ENCODE peak calls at places on chromosome 7, in five cellular contexts. R, A, E, Y and Z are unnamed samples.

GRCh38 chr7:32602470-32602869 is 107.2 kb downstream of the AVL9 start:
- DNase-seq in R (no peak), A (no peak), E (no peak), Y (no peak), Z (no peak)

GRCh38 chr7:158973440-158973839 is 117.1 kb downstream of the DYNC2I1 start:
- DNase-seq in R (peak), A (no peak), E (no peak), Y (no peak), Z (peak)

GRCh38 chr7:39609462-39610149 is 13.8 kb upstream of the RALA start:
- DNase-seq in R (no peak), A (no peak), E (peak), Y (no peak), Z (no peak)

GRCh38 chr7:73683916-73684693 is 708 bp downstream of the BUD23 start:
- DNase-seq in R (no peak), A (no peak), E (no peak), Y (no peak), Z (no peak)

GRCh38 chr7:29806131-29806792 is at the start of gene WIPF3:
- DNase-seq in R (peak), A (no peak), E (peak), Y (no peak), Z (peak)

GRCh38 chr7:50304158-50304910 is at the start of gene IKZF1:
- DNase-seq in R (peak), A (no peak), E (peak), Y (peak), Z (no peak)

GRCh38 chr7:100428967-100429636 is 529 bp upstream of the MEPCE start:
- DNase-seq in R (peak), A (peak), E (peak), Y (peak), Z (peak)

GRCh38 chr7:26167293-26167934 is 15.4 kb downstream of the NFE2L3 start:
- DNase-seq in R (no peak), A (no peak), E (no peak), Y (no peak), Z (no peak)

GRCh38 chr7:150439926-150440325 is 10.5 kb upstream of the GIMAP8 start:
- DNase-seq in R (no peak), A (no peak), E (no peak), Y (no peak), Z (no peak)

GRCh38 chr7:5266148-5267028 is 16.4 kb upstream of the SLC29A4 start:
- DNase-seq in R (no peak), A (no peak), E (no peak), Y (no peak), Z (no peak)

GRCh38 chr7:54864718-54865117 is 105.7 kb upstream of the SEC61G start:
- DNase-seq in R (no peak), A (no peak), E (no peak), Y (no peak), Z (no peak)

GRCh38 chr7:104231054-104232046 is 23.5 kb upstream of the ORC5 start:
- DNase-seq in R (peak), A (peak), E (peak), Y (no peak), Z (peak)

GRCh38 chr7:66757939-66758338 is 17.4 kb downstream of the RABGEF1 start:
- DNase-seq in R (no peak), A (no peak), E (no peak), Y (no peak), Z (no peak)

GRCh38 chr7:39754326-39755120 is 131.2 kb downstream of the RALA start:
- DNase-seq in R (no peak), A (no peak), E (no peak), Y (no peak), Z (no peak)

GRCh38 chr7:18262054-18262453 is 233.5 kb upstream of the HDAC9 start:
- DNase-seq in R (no peak), A (no peak), E (no peak), Y (no peak), Z (peak)

GRCh38 chr7:97971120-97971989 is 18.6 kb downstream of the OCM2 start:
- DNase-seq in R (no peak), A (no peak), E (peak), Y (no peak), Z (no peak)

GRCh38 chr7:82506208-82506607 is 62.6 kb upstream of the CACNA2D1 start:
- DNase-seq in R (no peak), A (no peak), E (no peak), Y (no peak), Z (no peak)

GRCh38 chr7:46996972-46997371 is 584.9 kb downstream of the TNS3 start:
- DNase-seq in R (no peak), A (no peak), E (no peak), Y (no peak), Z (no peak)

GRCh38 chr7:112996472-112996871 is 90.2 kb downstream of the GPR85 start:
- DNase-seq in R (no peak), A (no peak), E (no peak), Y (no peak), Z (no peak)

GRCh38 chr7:142932386-142933091 is 1.0 kb downstream of the TRPV5 start:
- DNase-seq in R (no peak), A (no peak), E (no peak), Y (no peak), Z (no peak)

GRCh38 chr7:74355091-74355490 is 65.9 kb downstream of the CLIP2 start:
- DNase-seq in R (peak), A (peak), E (no peak), Y (peak), Z (peak)

DNA sequence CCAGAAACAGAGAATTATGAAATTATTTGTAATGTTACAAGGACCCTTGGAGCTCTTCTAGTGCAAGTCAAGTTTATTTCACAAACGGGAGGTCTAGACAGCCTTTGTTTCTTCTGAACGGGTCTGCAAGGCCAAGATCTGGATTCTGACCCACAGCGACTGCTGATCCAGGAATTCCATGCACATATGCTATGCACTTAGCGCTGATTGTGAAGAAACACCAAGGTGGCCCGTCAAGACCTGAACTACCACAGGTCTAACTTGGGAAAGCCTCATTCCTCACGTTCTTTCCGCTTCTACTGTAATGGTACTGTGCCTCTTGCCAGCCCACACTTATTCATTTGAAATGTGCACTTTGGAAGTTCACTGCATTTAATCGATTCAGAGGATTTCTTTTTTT is 249.7 kb upstream of the C7orf33 start:
- DNase-seq in R (no peak), A (no peak), E (no peak), Y (no peak), Z (no peak)
- TF ChIP-seq POLR2AphosphoS5 in R (no peak), A (no peak), E (no peak), Y (no peak), Z (no peak)

DNA sequence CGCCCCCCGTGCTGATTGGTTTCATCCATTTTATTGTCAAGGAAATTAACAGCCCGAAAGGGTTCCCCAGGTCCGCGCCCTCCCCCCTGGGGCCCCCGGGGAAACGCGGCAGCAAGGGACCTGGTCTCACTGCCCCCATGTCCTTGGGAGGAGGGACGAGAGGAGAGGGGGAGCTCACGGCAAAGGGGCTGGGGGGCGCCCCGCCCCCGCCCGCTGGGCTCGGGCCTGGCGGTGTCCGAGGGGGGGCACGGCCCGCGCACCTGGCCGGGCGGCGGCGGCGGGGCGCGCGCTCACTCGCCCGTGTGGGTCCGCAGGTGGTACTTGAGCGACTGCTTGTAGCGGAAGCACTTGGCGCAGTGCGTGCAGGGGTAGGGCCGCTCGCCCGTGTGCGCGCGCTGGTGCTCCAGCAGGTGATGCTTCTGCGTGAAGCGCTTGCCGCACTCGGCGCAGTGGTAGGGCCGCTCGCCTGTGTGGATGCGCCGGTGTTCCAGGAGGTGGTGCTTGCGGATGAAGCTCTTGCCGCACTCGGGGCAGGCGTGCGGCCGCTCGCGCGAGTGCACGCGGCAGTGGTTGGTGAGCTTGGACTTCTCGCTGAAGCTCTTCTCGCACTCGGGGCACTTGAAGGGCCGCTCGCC is 29.3 kb downstream of the ZNF777 start:
- DNase-seq in R (no peak), A (no peak), E (no peak), Y (no peak), Z (no peak)
- TF ChIP-seq POLR2AphosphoS5 in R (no peak), A (no peak), E (no peak), Y (no peak), Z (no peak)

DNA sequence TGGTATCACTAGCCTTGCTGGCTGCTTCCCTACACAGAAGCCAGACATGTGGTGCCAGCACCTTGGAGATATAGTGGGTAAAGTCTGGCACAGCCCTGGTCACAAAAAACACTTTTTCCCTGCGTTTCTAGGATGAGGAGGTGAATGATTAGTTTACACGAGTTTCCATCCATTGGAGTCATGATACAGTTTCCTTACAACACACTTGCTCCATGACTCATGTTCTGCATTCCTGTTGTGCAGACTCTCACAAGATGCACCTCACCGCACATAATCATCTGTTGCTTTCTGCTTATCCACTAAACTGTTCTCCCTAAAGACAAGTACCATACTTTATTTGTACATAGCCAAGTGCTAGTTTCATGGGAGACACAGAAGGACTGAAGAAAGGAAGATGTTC is 747.1 kb upstream of the GALNT17 start:
- DNase-seq in R (no peak), A (no peak), E (no peak), Y (no peak), Z (no peak)
- TF ChIP-seq POLR2AphosphoS5 in R (no peak), A (no peak), E (no peak), Y (no peak), Z (no peak)

DNA sequence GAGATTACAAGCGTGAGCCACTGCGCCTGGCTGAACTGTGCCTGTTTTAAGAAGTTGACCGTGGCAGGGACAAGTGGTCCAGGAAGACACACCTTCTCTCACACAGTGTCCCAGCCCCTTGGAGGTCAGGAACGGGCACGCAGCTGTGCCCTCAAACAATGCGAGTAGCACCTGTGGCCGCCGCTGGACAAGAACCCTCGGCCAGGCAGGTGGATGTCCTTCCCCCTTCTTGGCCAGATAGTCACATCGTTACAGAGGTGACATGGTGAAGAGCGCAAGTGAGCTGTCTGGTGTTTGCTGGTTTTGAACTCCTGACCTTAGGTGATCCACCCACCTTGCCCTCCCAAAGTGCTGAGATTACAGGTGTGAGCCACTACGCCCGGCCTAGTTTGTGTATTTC is 8.8 kb downstream of the ZFAND2A start:
- DNase-seq in R (no peak), A (no peak), E (no peak), Y (no peak), Z (no peak)
- TF ChIP-seq POLR2AphosphoS5 in R (no peak), A (no peak), E (peak), Y (no peak), Z (no peak)

GRCh38 chr7:23191022-23191421 is 9.2 kb downstream of the NUP42 start:
- DNase-seq in R (no peak), A (no peak), E (no peak), Y (no peak), Z (no peak)
- TF ChIP-seq POLR2AphosphoS5 in R (no peak), A (no peak), E (no peak), Y (no peak), Z (no peak)

GRCh38 chr7:48112431-48113165 is 23.5 kb downstream of the UPP1 start:
- DNase-seq in R (no peak), A (no peak), E (no peak), Y (no peak), Z (no peak)
- TF ChIP-seq POLR2AphosphoS5 in R (no peak), A (no peak), E (no peak), Y (no peak), Z (no peak)

GRCh38 chr7:2717905-2718702 is 30.1 kb downstream of the AMZ1 start:
- DNase-seq in R (no peak), A (no peak), E (no peak), Y (no peak), Z (no peak)

GRCh38 chr7:2716488-2716887 is 28.5 kb downstream of the AMZ1 start:
- DNase-seq in R (no peak), A (no peak), E (no peak), Y (no peak), Z (no peak)

GRCh38 chr7:2718703-2718965 is 30.6 kb downstream of the AMZ1 start:
- DNase-seq in R (no peak), A (no peak), E (no peak), Y (no peak), Z (no peak)

GRCh38 chr7:2716906-2717292 is 28.9 kb downstream of the AMZ1 start:
- DNase-seq in R (no peak), A (no peak), E (no peak), Y (no peak), Z (no peak)

DNA sequence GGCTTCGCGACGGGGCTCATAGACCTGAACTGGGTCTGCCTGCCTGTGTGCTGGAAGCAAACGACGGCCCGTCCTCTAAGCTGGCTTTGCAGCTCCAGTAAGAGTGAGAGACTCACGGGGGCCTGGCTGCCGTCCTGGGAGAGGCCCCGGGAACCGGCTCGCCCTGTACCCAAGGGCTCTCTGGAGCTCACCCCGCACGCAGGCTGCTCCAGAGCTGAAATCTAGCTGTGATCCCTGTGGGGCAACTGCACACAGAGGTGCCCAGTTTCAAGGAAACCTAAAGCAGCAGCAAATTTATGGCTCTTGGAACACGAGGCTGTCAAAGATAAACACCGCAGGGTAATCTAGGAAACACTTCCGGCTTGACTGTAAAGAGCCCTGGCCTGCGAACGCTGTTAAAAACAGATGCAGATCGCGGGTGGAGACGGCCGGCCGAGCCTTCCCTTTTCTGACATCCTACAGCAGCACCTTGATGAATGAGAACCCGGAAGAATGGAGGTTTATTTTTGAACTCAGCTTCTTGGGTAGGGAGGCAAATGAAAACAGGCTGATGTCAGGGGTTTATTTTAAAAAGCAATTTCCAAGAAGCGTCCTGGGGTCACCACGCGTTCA is 29.4 kb downstream of the AMZ1 start:
- DNase-seq in R (peak), A (no peak), E (peak), Y (peak), Z (no peak)
- TF ChIP-seq POLR2AphosphoS5 in R (peak), A (no peak), E (no peak), Y (peak), Z (no peak)